ENCODE peak calls at places on chromosomes 13 and 19, in four cellular contexts. U is activated CD8-positive, alpha-beta T cell treated with anti-CD3 and anti-CD28 coated beads for 36 hours; M is effector CD4-positive, alpha-beta T cell; J is nucleus accumbens. Y is an unnamed sample.

GRCh38 chr13:28584873-28585317 is 74.0 kb upstream of the POMP start:
- DNase-seq in U (no peak), J (no peak), M (no peak), Y (no peak)

GRCh38 chr13:27174766-27175455 is 3.3 kb upstream of the USP12 start:
- DNase-seq in M (no peak), J (no peak), U (no peak), Y (no peak)

GRCh38 chr13:29713841-29714240 is 118.4 kb upstream of the SLC7A1 start:
- DNase-seq in U (peak), J (no peak), M (no peak), Y (no peak)

GRCh38 chr19:38661996-38662395 is 14.5 kb downstream of the ACTN4 start:
- DNase-seq in M (no peak), U (no peak), J (no peak), Y (no peak)

GRCh38 chr19:27676334-27676733 is 1536.6 kb downstream of the UQCRFS1 start:
- DNase-seq in J (no peak), U (no peak), M (no peak), Y (no peak)

GRCh38 chr13:19382111-19382510 is 179.2 kb downstream of the TPTE2 start:
- DNase-seq in U (no peak), M (no peak), J (no peak), Y (no peak)

GRCh38 chr19:38485541-38486285 is 52.2 kb downstream of the RYR1 start:
- DNase-seq in M (no peak), U (no peak), J (no peak), Y (no peak)

GRCh38 chr13:81779896-81780295 is 1439.0 kb upstream of the SPRY2 start:
- DNase-seq in U (no peak), M (no peak), J (no peak), Y (no peak)

GRCh38 chr13:83372786-83373185 is 509.5 kb downstream of the SLITRK1 start:
- DNase-seq in J (no peak), U (no peak), M (no peak), Y (no peak)

GRCh38 chr13:110444226-110444653 is 117.3 kb downstream of the RAB20 start:
- DNase-seq in U (no peak), M (no peak), J (no peak), Y (no peak)